ENCODE peak calls at places on chromosomes 6 and 20, in eight cellular contexts. N, A, E, K, O, D, Y and L are unnamed samples.

GRCh38 chr6:18329781-18330180 is 57.4 kb upstream of the RNF144B start:
- DNase-seq in K (no peak), O (no peak), N (no peak), Y (no peak), D (no peak), A (no peak), E (no peak), L (no peak)

GRCh38 chr20:47747663-47748031 is 37.6 kb downstream of the SULF2 start:
- DNase-seq in E (no peak), K (no peak), Y (no peak), O (no peak), N (peak; percentile 22), A (no peak), D (no peak), L (no peak)

GRCh38 chr6:163291622-163292021 is 122.9 kb upstream of the QKI start:
- DNase-seq in A (no peak), O (no peak), Y (no peak), D (no peak), E (no peak), N (no peak), K (no peak), L (peak; percentile 49)

GRCh38 chr20:51469046-51469445 is 73.5 kb downstream of the NFATC2 start:
- DNase-seq in N (no peak), E (no peak), O (no peak), Y (no peak), D (no peak), K (no peak), A (no peak), L (no peak)

GRCh38 chr20:48845000-48845399 is 17.2 kb upstream of the PREX1 start:
- DNase-seq in K (no peak), Y (no peak), N (no peak), O (no peak), A (no peak), D (no peak), E (no peak), L (peak; percentile 60)

GRCh38 chr6:75504902-75505233 is 11.3 kb upstream of the FILIP1 start:
- DNase-seq in Y (no peak), K (no peak), D (no peak), A (no peak), O (no peak), E (no peak), N (no peak), L (no peak)

GRCh38 chr20:35020108-35021031 is 64.7 kb downstream of the MYH7B start:
- DNase-seq in O (no peak), A (no peak), K (no peak), Y (no peak), D (no peak), N (no peak), E (no peak), L (peak; percentile 21)

GRCh38 chr20:60206259-60206658 is 248.0 kb downstream of the CDH26 start:
- DNase-seq in K (no peak), D (no peak), O (peak; percentile 44), A (peak; percentile 66), E (no peak), Y (peak; percentile 48), N (no peak), L (peak; percentile 8)

GRCh38 chr20:53676987-53677386 is 83.3 kb upstream of the ZNF217 start:
- DNase-seq in O (no peak), E (no peak), D (no peak), K (no peak), A (no peak), Y (no peak), N (no peak), L (no peak)

GRCh38 chr6:165968409-165968807 is 199.2 kb downstream of the TBXT start:
- DNase-seq in D (no peak), N (no peak), E (no peak), A (no peak), O (no peak), Y (no peak), K (no peak), L (no peak)

GRCh38 chr6:108746841-108747575 is 101.2 kb upstream of the ARMC2 start:
- DNase-seq in A (no peak), O (no peak), N (no peak), E (no peak), K (no peak), Y (no peak), D (no peak), L (no peak)

GRCh38 chr6:26097268-26097875 is 10.1 kb downstream of the HFE start:
- DNase-seq in D (peak; percentile 66), O (peak; percentile 68), K (peak; percentile 50), A (peak; percentile 35), E (no peak), Y (no peak), N (peak; percentile 13), L (peak; percentile 78)

GRCh38 chr6:41736207-41736710 is 851 bp upstream of the TFEB start:
- DNase-seq in O (no peak), K (no peak), A (no peak), D (no peak), N (no peak), E (no peak), Y (no peak), L (peak; percentile 22)

GRCh38 chr20:44720994-44721784 is 6.0 kb downstream of the CCN5 start:
- DNase-seq in N (no peak), A (no peak), Y (no peak), D (no peak), E (no peak), O (peak; percentile 55), K (no peak), L (peak; percentile 95)

GRCh38 chr6:17790486-17790885 is 83.8 kb upstream of the NUP153 start:
- DNase-seq in D (no peak), Y (no peak), A (no peak), N (no peak), E (no peak), K (no peak), O (peak; percentile 47), L (peak; percentile 14)

GRCh38 chr20:37345339-37346231 is at the start of gene SRC:
- DNase-seq in K (peak; percentile 43), E (no peak), A (peak; percentile 38), N (peak; percentile 12), D (peak; percentile 27), O (peak; percentile 53), Y (no peak), L (peak; percentile 74)